ENCODE peak calls at places on chromosome 2, in nine cellular contexts. One of them, this sample, is unnamed.

GRCh38 chr2:63486861-63487290 is 101.4 kb downstream of the WDPCP start:
- DNase-seq in stimulated activated CD8-positive, alpha-beta memory T cell treated with anti-CD3 and anti-CD28 coated beads, Interleukin-4, amount 100 ng/mL, for 24 hours: no peak
- DNase-seq in MM.1S: no peak
- DNase-seq in activated T-cell treated with anti-CD3 and anti-CD28 coated beads for 1 hour: no peak
- DNase-seq in globus pallidus: peak
- DNase-seq in cardiac fibroblast: no peak
- DNase-seq in midbrain: peak
- DNase-seq in PC-3: peak
- DNase-seq in KBM-7: peak
- DNase-seq in this sample: no peak

GRCh38 chr2:9206991-9207640 is 504 bp downstream of the ASAP2 start:
- DNase-seq in PC-3: no peak
- DNase-seq in KBM-7: peak
- DNase-seq in MM.1S: peak
- DNase-seq in cardiac fibroblast: peak
- DNase-seq in globus pallidus: peak
- DNase-seq in midbrain: peak
- DNase-seq in activated T-cell treated with anti-CD3 and anti-CD28 coated beads for 1 hour: no peak
- DNase-seq in stimulated activated CD8-positive, alpha-beta memory T cell treated with anti-CD3 and anti-CD28 coated beads, Interleukin-4, amount 100 ng/mL, for 24 hours: no peak
- DNase-seq in this sample: no peak

GRCh38 chr2:8059255-8059654 is 622.6 kb upstream of the ID2 start:
- DNase-seq in cardiac fibroblast: no peak
- DNase-seq in stimulated activated CD8-positive, alpha-beta memory T cell treated with anti-CD3 and anti-CD28 coated beads, Interleukin-4, amount 100 ng/mL, for 24 hours: no peak
- DNase-seq in activated T-cell treated with anti-CD3 and anti-CD28 coated beads for 1 hour: no peak
- DNase-seq in midbrain: no peak
- DNase-seq in KBM-7: no peak
- DNase-seq in globus pallidus: no peak
- DNase-seq in MM.1S: no peak
- DNase-seq in PC-3: no peak
- DNase-seq in this sample: no peak

GRCh38 chr2:133045787-133046186 is 375.8 kb upstream of the LYPD1 start:
- DNase-seq in globus pallidus: no peak
- DNase-seq in KBM-7: no peak
- DNase-seq in MM.1S: no peak
- DNase-seq in PC-3: peak
- DNase-seq in midbrain: no peak
- DNase-seq in stimulated activated CD8-positive, alpha-beta memory T cell treated with anti-CD3 and anti-CD28 coated beads, Interleukin-4, amount 100 ng/mL, for 24 hours: no peak
- DNase-seq in cardiac fibroblast: no peak
- DNase-seq in activated T-cell treated with anti-CD3 and anti-CD28 coated beads for 1 hour: no peak
- DNase-seq in this sample: no peak

GRCh38 chr2:141767051-141767450 is 363.8 kb downstream of the LRP1B start:
- DNase-seq in stimulated activated CD8-positive, alpha-beta memory T cell treated with anti-CD3 and anti-CD28 coated beads, Interleukin-4, amount 100 ng/mL, for 24 hours: no peak
- DNase-seq in midbrain: no peak
- DNase-seq in KBM-7: no peak
- DNase-seq in cardiac fibroblast: peak
- DNase-seq in globus pallidus: no peak
- DNase-seq in activated T-cell treated with anti-CD3 and anti-CD28 coated beads for 1 hour: no peak
- DNase-seq in MM.1S: no peak
- DNase-seq in PC-3: peak
- DNase-seq in this sample: no peak

GRCh38 chr2:28280576-28280975 is 112.1 kb upstream of the FOSL2 start:
- DNase-seq in stimulated activated CD8-positive, alpha-beta memory T cell treated with anti-CD3 and anti-CD28 coated beads, Interleukin-4, amount 100 ng/mL, for 24 hours: no peak
- DNase-seq in cardiac fibroblast: no peak
- DNase-seq in activated T-cell treated with anti-CD3 and anti-CD28 coated beads for 1 hour: no peak
- DNase-seq in globus pallidus: no peak
- DNase-seq in midbrain: no peak
- DNase-seq in MM.1S: no peak
- DNase-seq in KBM-7: no peak
- DNase-seq in PC-3: peak
- DNase-seq in this sample: no peak

GRCh38 chr2:170819941-170820646 is 3.4 kb downstream of the GAD1 start:
- DNase-seq in globus pallidus: no peak
- DNase-seq in MM.1S: no peak
- DNase-seq in PC-3: no peak
- DNase-seq in activated T-cell treated with anti-CD3 and anti-CD28 coated beads for 1 hour: no peak
- DNase-seq in KBM-7: no peak
- DNase-seq in cardiac fibroblast: no peak
- DNase-seq in midbrain: no peak
- DNase-seq in stimulated activated CD8-positive, alpha-beta memory T cell treated with anti-CD3 and anti-CD28 coated beads, Interleukin-4, amount 100 ng/mL, for 24 hours: no peak
- DNase-seq in this sample: no peak

GRCh38 chr2:120886967-120887672 is 151.5 kb downstream of the GLI2 start:
- DNase-seq in KBM-7: no peak
- DNase-seq in activated T-cell treated with anti-CD3 and anti-CD28 coated beads for 1 hour: no peak
- DNase-seq in globus pallidus: no peak
- DNase-seq in cardiac fibroblast: no peak
- DNase-seq in PC-3: no peak
- DNase-seq in midbrain: no peak
- DNase-seq in MM.1S: no peak
- DNase-seq in stimulated activated CD8-positive, alpha-beta memory T cell treated with anti-CD3 and anti-CD28 coated beads, Interleukin-4, amount 100 ng/mL, for 24 hours: no peak
- DNase-seq in this sample: no peak

GRCh38 chr2:84953535-84953934 is 17.4 kb upstream of the KCMF1 start:
- DNase-seq in KBM-7: no peak
- DNase-seq in activated T-cell treated with anti-CD3 and anti-CD28 coated beads for 1 hour: no peak
- DNase-seq in stimulated activated CD8-positive, alpha-beta memory T cell treated with anti-CD3 and anti-CD28 coated beads, Interleukin-4, amount 100 ng/mL, for 24 hours: no peak
- DNase-seq in cardiac fibroblast: no peak
- DNase-seq in PC-3: no peak
- DNase-seq in globus pallidus: no peak
- DNase-seq in midbrain: no peak
- DNase-seq in MM.1S: no peak
- DNase-seq in this sample: no peak

This sample was measured in T follicular helper cell.